ENCODE peak calls at places on chromosomes 6 and 20, in eight cellular contexts. S is NCI-H1436 treated with DMSO at 0.1 percent for 48 hours; X is esophagus squamous epithelium; T is left ventricle myocardium superior; A is NCI-H1092; I is effector memory CD8-positive, alpha-beta T cell; Q is lung microvascular endothelial cell; N is bronchial epithelial cell. C is an unnamed sample.

GRCh38 chr6:28923318-28924102 is at the start of gene TRIM27:
- DNase-seq in I (peak; percentile 72), A (peak; percentile 70), N (peak; percentile 70), T (peak; percentile 96), X (no peak), Q (peak; percentile 89), S (no peak), C (peak; percentile 82)

GRCh38 chr6:150033197-150033771 is 8.0 kb upstream of the RAET1L start:
- DNase-seq in X (no peak), A (no peak), T (no peak), I (no peak), S (no peak), N (no peak), Q (no peak), C (no peak)

GRCh38 chr20:46333136-46333991 is 25.1 kb upstream of the CDH22 start:
- DNase-seq in Q (no peak), T (peak; percentile 56), S (no peak), A (no peak), X (no peak), I (no peak), N (no peak), C (no peak)

GRCh38 chr20:19688031-19688806 is 69.8 kb upstream of the RIN2 start:
- DNase-seq in S (no peak), A (peak; percentile 16), Q (peak; percentile 54), I (no peak), T (peak; percentile 88), N (peak; percentile 90), X (no peak), C (no peak)

GRCh38 chr6:130050230-130050629 is 31.8 kb downstream of the L3MBTL3 start:
- DNase-seq in X (no peak), A (no peak), I (no peak), T (no peak), Q (no peak), N (no peak), S (no peak), C (no peak)

GRCh38 chr20:23082846-23083552 is 3.1 kb downstream of the CD93 start:
- DNase-seq in A (no peak), Q (peak; percentile 97), X (no peak), N (peak; percentile 91), I (no peak), S (no peak), T (peak; percentile 60), C (no peak)

GRCh38 chr6:169520104-169520503 is 181.7 kb downstream of the WDR27 start:
- DNase-seq in X (no peak), S (no peak), A (no peak), I (no peak), N (no peak), T (no peak), Q (no peak), C (no peak)

GRCh38 chr6:163745566-163746400 is 331.3 kb downstream of the QKI start:
- DNase-seq in X (no peak), I (no peak), A (no peak), N (peak; percentile 95), T (peak; percentile 77), Q (peak; percentile 85), S (no peak), C (peak; percentile 52)

GRCh38 chr6:114785235-114786127 is 442.7 kb upstream of the HS3ST5 start:
- DNase-seq in I (no peak), N (peak; percentile 37), X (no peak), Q (no peak), T (no peak), S (no peak), A (no peak), C (no peak)

GRCh38 chr20:23046431-23046830 is 3.0 kb downstream of the THBD start:
- DNase-seq in I (no peak), Q (no peak), T (no peak), S (no peak), X (no peak), N (no peak), A (no peak), C (no peak)

GRCh38 chr20:36035720-36036119 is 67.3 kb downstream of the CNBD2 start:
- DNase-seq in N (peak; percentile 95), S (no peak), Q (no peak), I (no peak), X (no peak), A (no peak), T (no peak), C (no peak)

GRCh38 chr6:44731485-44732095 is 344.1 kb downstream of the CDC5L start:
- DNase-seq in S (no peak), I (no peak), N (no peak), T (no peak), Q (no peak), X (no peak), A (no peak), C (no peak)

GRCh38 chr6:165059032-165059431 is 250.4 kb downstream of the C6orf118 start:
- DNase-seq in A (no peak), S (no peak), Q (peak; percentile 69), I (no peak), T (no peak), X (no peak), N (peak; percentile 58), C (no peak)

GRCh38 chr6:143155681-143156080 is 95.0 kb downstream of the AIG1 start:
- DNase-seq in A (no peak), S (no peak), X (no peak), Q (no peak), T (no peak), I (no peak), N (no peak), C (no peak)

GRCh38 chr6:44925100-44925739 is 402.9 kb upstream of the RUNX2 start:
- DNase-seq in A (no peak), Q (peak; percentile 29), I (peak; percentile 51), X (no peak), S (peak; percentile 56), N (peak; percentile 67), T (no peak), C (no peak)

GRCh38 chr6:149719531-149719930 is 1.6 kb upstream of the LATS1 start:
- DNase-seq in X (no peak), Q (no peak), A (no peak), T (no peak), I (no peak), S (no peak), N (no peak), C (no peak)

GRCh38 chr6:170255426-170256125 is 35.3 kb downstream of the DLL1 start:
- DNase-seq in Q (peak; percentile 61), T (peak; percentile 16), I (no peak), N (no peak), X (no peak), S (no peak), A (no peak), C (no peak)

GRCh38 chr6:19515939-19516338 is 321.2 kb upstream of the ID4 start:
- DNase-seq in A (no peak), X (no peak), I (no peak), N (no peak), T (no peak), S (no peak), Q (no peak), C (no peak)

GRCh38 chr6:82205793-82206425 is 41.6 kb downstream of the IBTK start:
- DNase-seq in N (no peak), T (no peak), X (no peak), Q (peak; percentile 55), S (no peak), I (no peak), A (no peak), C (no peak)

GRCh38 chr6:115740907-115741306 is 319.8 kb downstream of the FRK start:
- DNase-seq in S (no peak), X (no peak), I (no peak), Q (no peak), A (no peak), N (peak; percentile 6), T (no peak), C (no peak)

GRCh38 chr6:107641500-107641931 is 151.6 kb downstream of the SOBP start:
- DNase-seq in T (peak; percentile 84), A (peak; percentile 38), Q (no peak), N (peak; percentile 53), S (no peak), I (no peak), X (no peak), C (no peak)

GRCh38 chr6:138539882-138540281 is 40.6 kb upstream of the NHSL1 start:
- DNase-seq in T (no peak), A (no peak), X (no peak), I (no peak), Q (no peak), S (no peak), N (no peak), C (no peak)

GRCh38 chr6:78808933-78809332 is 58.4 kb upstream of the IRAK1BP1 start:
- DNase-seq in S (no peak), A (no peak), X (no peak), N (no peak), I (no peak), Q (no peak), T (no peak), C (no peak)

GRCh38 chr6:101016163-101016562 is 135.0 kb upstream of the ASCC3 start:
- DNase-seq in N (no peak), Q (no peak), I (no peak), A (no peak), T (no peak), S (no peak), X (no peak), C (no peak)